ENCODE peak calls at places on chromosomes 16 and 17, in eight cellular contexts. V is RPMI7951; K is NCI-H1105; S is NCI-H2081 treated with DMSO at 0.1 percent for 48 hours; I is Caco-2; R is NCI-H1436; Y is stimulated activated CD4-positive, alpha-beta T cell treated with anti-CD3 and anti-CD28 coated beads, Interleukin-15, amount 100 ng/mL, for 1 hour; G is activated CD4-positive, alpha-beta T cell treated with anti-CD3 and anti-CD28 coated beads for 48 hours. N is an unnamed sample.

GRCh38 chr16:10947211-10947787 is 2.9 kb downstream of the CLEC16A start:
- DNase-seq in K (no peak), Y (no peak), S (no peak), G (no peak), R (no peak), I (no peak), V (no peak), N (no peak)

GRCh38 chr17:75572713-75573539 is 14.7 kb upstream of the MYO15B start:
- DNase-seq in Y (no peak), S (no peak), V (no peak), I (no peak), G (no peak), K (no peak), R (no peak), N (no peak)

GRCh38 chr16:8725513-8726178 is 51.2 kb downstream of the ABAT start:
- DNase-seq in S (no peak), Y (no peak), V (no peak), R (no peak), I (no peak), K (no peak), G (no peak), N (no peak)

GRCh38 chr16:50718761-50719400 is 23.0 kb upstream of the CYLD start:
- DNase-seq in S (no peak), K (no peak), I (no peak), Y (no peak), R (no peak), G (no peak), V (no peak), N (no peak)

GRCh38 chr16:57732011-57732410 is 3.6 kb upstream of the KATNB1 start:
- DNase-seq in R (no peak), V (peak; percentile 29), S (no peak), Y (no peak), G (no peak), K (no peak), I (no peak), N (no peak)

GRCh38 chr17:17186051-17186450 is 20.1 kb downstream of the PLD6 start:
- DNase-seq in G (peak; percentile 78), I (peak; percentile 28), V (no peak), S (no peak), Y (peak; percentile 44), R (no peak), K (no peak), N (no peak)

GRCh38 chr17:50414808-50415207 is 11.2 kb upstream of the ACSF2 start:
- DNase-seq in I (no peak), Y (no peak), K (no peak), S (no peak), G (no peak), V (no peak), R (no peak), N (no peak)

GRCh38 chr17:69335018-69335417 is 8.1 kb upstream of the ABCA5 start:
- DNase-seq in V (peak; percentile 33), K (no peak), Y (no peak), G (no peak), S (no peak), I (peak; percentile 23), R (no peak), N (peak; percentile 13)

GRCh38 chr17:63517825-63518534 is 5.2 kb upstream of the KCNH6 start:
- DNase-seq in V (no peak), I (no peak), S (no peak), G (no peak), Y (no peak), K (no peak), R (peak; percentile 53), N (no peak)

GRCh38 chr16:75080205-75081029 is 36.2 kb downstream of the LDHD start:
- DNase-seq in Y (no peak), S (no peak), R (no peak), I (no peak), V (peak; percentile 17), G (no peak), K (no peak), N (no peak)

GRCh38 chr17:27563532-27563931 is 67.5 kb upstream of the LGALS9 start:
- DNase-seq in S (no peak), G (no peak), I (no peak), V (no peak), K (no peak), R (no peak), Y (no peak), N (no peak)

GRCh38 chr17:66472123-66472522 is 169.7 kb downstream of the PRKCA start:
- DNase-seq in S (no peak), K (no peak), I (no peak), G (no peak), R (no peak), Y (no peak), V (no peak), N (no peak)

GRCh38 chr16:46974352-46974751 is 878 bp upstream of the DNAJA2 start:
- DNase-seq in V (peak; percentile 6), K (peak; percentile 25), I (peak; percentile 14), S (no peak), G (peak; percentile 40), R (no peak), Y (no peak), N (peak; percentile 5)

GRCh38 chr16:65122974-65123845 is 1.3 kb upstream of the CDH11 start:
- DNase-seq in I (peak; percentile 5), Y (no peak), S (no peak), R (no peak), K (no peak), V (peak; percentile 78), G (no peak), N (peak; percentile 41)

GRCh38 chr16:53821487-53821886 is 117.5 kb downstream of the FTO start:
- DNase-seq in R (no peak), I (no peak), G (no peak), Y (no peak), K (no peak), V (peak; percentile 27), S (no peak), N (no peak)

GRCh38 chr17:61412860-61413653 is 13.4 kb downstream of the TBX2 start:
- DNase-seq in K (peak; percentile 31), R (peak; percentile 44), S (no peak), G (no peak), V (no peak), I (no peak), Y (no peak), N (no peak)

GRCh38 chr16:15948532-15949209 is 745 bp upstream of the ABCC1 start:
- DNase-seq in G (no peak), Y (no peak), V (no peak), K (no peak), S (no peak), R (no peak), I (no peak), N (no peak)

GRCh38 chr16:58377932-58378331 is 14.3 kb upstream of the GINS3 start:
- DNase-seq in K (no peak), Y (no peak), V (no peak), I (no peak), R (no peak), G (no peak), S (no peak), N (no peak)

GRCh38 chr17:80877095-80877828 is 114.4 kb upstream of the CHMP6 start:
- DNase-seq in K (no peak), V (no peak), G (peak; percentile 89), R (no peak), I (no peak), Y (peak; percentile 49), S (peak; percentile 13), N (no peak)

GRCh38 chr16:66899945-66900688 is 18.6 kb downstream of the CDH16 start:
- DNase-seq in R (peak; percentile 35), S (no peak), Y (no peak), G (no peak), K (peak; percentile 18), I (peak; percentile 75), V (peak; percentile 69), N (no peak)

N was measured in globus pallidus.